ENCODE peak calls at places on chromosomes 12 and 14, in four cellular contexts. B, G, Y and Z are unnamed samples.

GRCh38 chr14:68970096-68970612 is 8.9 kb downstream of the ACTN1 start:
- DNase-seq in Y (no peak), G (no peak), B (no peak), Z (no peak)

GRCh38 chr14:94127330-94127729 is 2.1 kb downstream of the IFI27L2 start:
- DNase-seq in Y (no peak), B (no peak), G (no peak), Z (peak; percentile 2)

GRCh38 chr14:20631023-20631820 is 10.3 kb downstream of the OR6S1 start:
- DNase-seq in Y (no peak), G (peak; percentile 65), B (no peak), Z (no peak)

GRCh38 chr12:92624236-92624635 is 78.6 kb upstream of the PLEKHG7 start:
- DNase-seq in G (no peak), B (no peak), Y (no peak), Z (no peak)

GRCh38 chr14:79598339-79598738 is 613.0 kb downstream of the DIO2 start:
- DNase-seq in Y (no peak), G (no peak), B (no peak), Z (no peak)

GRCh38 chr12:6047249-6048227 is 76.9 kb downstream of the VWF start:
- DNase-seq in Y (no peak), G (no peak), B (no peak), Z (no peak)

GRCh38 chr14:79476133-79476532 is 735.2 kb downstream of the DIO2 start:
- DNase-seq in B (no peak), Y (no peak), G (no peak), Z (no peak)

GRCh38 chr12:97022831-97023230 is 115.8 kb downstream of the NEDD1 start:
- DNase-seq in Y (no peak), G (no peak), B (no peak), Z (no peak)

GRCh38 chr14:89673499-89674225 is 256.6 kb upstream of the FOXN3 start:
- DNase-seq in Y (no peak), G (no peak), B (no peak), Z (no peak)

GRCh38 chr14:97077253-97077653 is 280.1 kb downstream of the VRK1 start:
- DNase-seq in Y (peak; percentile 51), G (peak; percentile 70), B (peak; percentile 86), Z (peak; percentile 41)

GRCh38 chr12:69838086-69838440 is 13.0 kb downstream of the MYRFL start:
- DNase-seq in G (peak; percentile 8), B (no peak), Y (no peak), Z (no peak)

GRCh38 chr14:85531594-85532391 is 1.8 kb downstream of the FLRT2 start:
- DNase-seq in G (peak; percentile 69), B (peak; percentile 94), Y (peak; percentile 36), Z (peak; percentile 65)

GRCh38 chr12:751192-751827 is 1.1 kb upstream of the WNK1 start:
- DNase-seq in B (peak; percentile 98), Y (peak; percentile 96), G (peak; percentile 93), Z (peak; percentile 88)
- TF ChIP-seq POLR2A in B (no peak), Y (no peak), G (peak; percentile 49), Z (no peak)

DNA sequence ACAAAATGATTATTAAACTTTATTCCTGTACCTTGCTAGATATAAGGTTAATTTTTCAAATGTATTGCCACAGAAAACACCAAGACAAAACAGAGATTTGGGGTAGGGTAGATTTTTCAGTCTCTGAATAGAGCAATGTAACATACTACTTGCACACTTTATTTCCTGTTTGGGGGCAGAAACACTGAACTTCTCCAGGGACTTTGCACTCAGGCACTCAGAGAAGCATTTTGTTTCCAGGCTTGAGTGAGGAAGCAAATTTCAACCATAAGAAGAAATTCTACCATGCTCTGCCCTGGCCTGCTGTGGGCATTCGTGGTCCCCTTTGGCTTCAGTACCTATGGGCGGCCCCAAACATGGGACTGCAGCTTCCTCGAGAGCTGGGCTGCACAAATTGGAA is 399.2 kb downstream of the DAD1 start:
- DNase-seq in B (no peak), Y (no peak), G (no peak), Z (no peak)
- TF ChIP-seq POLR2A in B (no peak), Y (no peak), G (no peak), Z (no peak)

DNA sequence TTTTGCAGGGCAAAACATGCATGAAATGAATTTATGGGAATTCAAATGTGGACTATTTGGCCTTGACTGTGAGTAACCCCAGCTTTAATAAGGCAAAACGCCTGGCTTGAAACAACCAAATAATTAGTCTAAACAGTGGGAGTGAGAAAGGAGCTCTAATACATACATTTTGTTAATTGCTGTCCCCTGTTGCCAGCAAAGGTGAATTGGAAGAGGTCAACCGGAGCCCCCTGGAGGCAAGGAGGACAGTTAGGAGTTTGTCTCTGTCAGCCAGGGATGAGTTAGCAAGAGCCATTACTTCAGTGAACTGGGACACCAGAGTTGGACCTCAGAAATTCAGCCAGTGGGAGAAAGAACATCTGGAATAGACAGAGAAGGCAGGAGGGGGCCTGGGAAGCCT is 17.4 kb downstream of the KRT76 start:
- DNase-seq in G (no peak), Y (no peak), B (no peak), Z (no peak)
- TF ChIP-seq POLR2A in G (no peak), Y (no peak), B (no peak), Z (no peak)

GRCh38 chr14:64476438-64476837 is 11.1 kb downstream of the AKAP5 start:
- DNase-seq in B (no peak), G (no peak), Y (no peak), Z (no peak)
- TF ChIP-seq POLR2A in B (no peak), G (no peak), Y (no peak), Z (no peak)

GRCh38 chr14:55115861-55116245 is 13.2 kb upstream of the LGALS3 start:
- DNase-seq in Y (no peak), G (no peak), B (no peak), Z (no peak)
- TF ChIP-seq POLR2A in Y (no peak), G (no peak), B (no peak), Z (no peak)

DNA sequence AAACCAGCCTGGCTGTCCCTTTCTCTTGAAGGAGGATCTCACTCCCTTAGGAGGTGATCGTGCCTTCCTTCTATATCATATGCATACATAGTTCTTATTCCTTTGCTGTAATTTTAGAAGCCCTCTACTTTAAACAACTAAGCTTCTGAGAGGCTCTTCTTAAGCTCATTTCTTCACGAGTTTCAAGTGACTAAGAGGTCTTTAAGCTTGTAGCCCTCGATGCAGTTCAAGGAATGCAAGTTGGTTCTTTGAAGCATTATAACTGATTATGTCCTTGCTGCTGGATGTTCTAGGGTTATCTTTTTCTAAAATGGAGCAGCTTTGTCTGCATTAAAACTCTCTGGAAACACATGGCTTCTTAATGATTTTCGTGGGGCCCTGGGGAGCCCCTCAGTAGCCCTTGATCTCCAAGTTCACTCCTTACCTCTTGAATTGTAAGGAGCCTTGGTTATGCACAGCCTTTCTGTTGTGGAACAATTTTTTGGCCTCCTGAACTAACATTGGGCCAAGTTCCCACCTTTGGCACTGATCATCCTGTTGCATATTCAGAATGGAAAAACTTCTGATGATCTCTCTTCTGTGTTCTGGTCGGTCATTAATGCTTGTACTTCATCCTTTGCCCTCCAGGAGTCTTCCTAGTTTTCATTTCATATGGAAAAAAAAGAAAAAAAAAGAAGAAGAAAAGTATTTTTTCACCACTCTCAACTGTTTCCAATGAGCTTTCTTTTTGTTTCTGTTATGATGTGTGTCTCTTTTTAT is 12.6 kb downstream of the RASSF8 start:
- DNase-seq in Y (no peak), G (no peak), B (no peak), Z (no peak)
- TF ChIP-seq POLR2A in Y (no peak), G (no peak), B (no peak), Z (no peak)

DNA sequence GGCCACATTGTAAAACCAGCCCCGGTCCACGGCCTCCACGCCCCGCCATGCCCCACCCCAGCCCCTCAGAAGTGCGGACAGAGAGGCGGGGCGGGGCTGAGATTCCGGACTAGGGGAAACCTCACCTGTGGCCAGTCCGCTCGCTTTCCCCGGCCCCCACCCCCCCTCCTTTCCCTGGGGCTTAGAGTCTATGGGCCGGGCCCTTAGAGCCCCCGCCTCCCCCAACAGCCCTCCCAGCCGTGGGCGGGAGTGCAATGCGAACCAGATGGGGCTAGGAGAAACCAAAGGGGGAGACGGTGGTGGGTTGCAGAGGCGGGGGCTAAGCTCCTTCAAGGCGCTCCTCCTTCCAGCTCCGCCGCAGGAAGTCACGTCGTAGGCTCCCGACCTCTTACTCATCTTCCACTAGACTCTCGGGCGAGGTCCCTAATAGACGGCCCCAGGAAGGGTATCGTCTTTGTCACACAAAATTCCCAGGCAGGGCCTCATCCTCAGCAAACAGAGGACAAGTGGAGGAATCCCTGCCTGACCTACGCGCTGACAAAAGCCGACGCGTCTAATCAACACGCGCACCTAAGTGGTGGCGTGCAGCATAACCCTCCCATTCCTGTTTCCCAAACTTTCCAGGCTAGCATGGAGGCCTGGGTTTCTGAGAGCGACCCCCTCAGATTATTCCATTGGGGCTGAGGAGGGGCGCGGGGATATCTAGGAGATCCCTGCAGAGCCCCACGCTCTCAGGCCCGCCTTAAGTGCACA is 1.0 kb upstream of the NAB2 start:
- DNase-seq in Y (peak; percentile 93), B (peak; percentile 97), G (peak; percentile 90), Z (peak; percentile 86)
- TF ChIP-seq POLR2A in Y (peak; percentile 71), B (peak; percentile 45), G (peak; percentile 15), Z (no peak)

GRCh38 chr14:54807428-54807827 is 95.2 kb downstream of the GCH1 start:
- DNase-seq in Y (no peak), G (no peak), B (no peak), Z (no peak)
- TF ChIP-seq POLR2A in Y (no peak), G (no peak), B (no peak), Z (no peak)

GRCh38 chr12:66131067-66131688 is 628 bp upstream of the LLPH start:
- DNase-seq in G (no peak), Y (no peak), B (no peak), Z (no peak)

GRCh38 chr12:66132408-66132807 is 1.9 kb upstream of the LLPH start:
- DNase-seq in Y (no peak), B (no peak), G (no peak), Z (no peak)

GRCh38 chr12:66129934-66130266 is 650 bp downstream of the LLPH start:
- DNase-seq in B (no peak), G (no peak), Y (no peak), Z (no peak)

GRCh38 chr12:66127695-66128094 is 2.9 kb downstream of the LLPH start:
- DNase-seq in Y (no peak), B (no peak), G (no peak), Z (no peak)

GRCh38 chr12:66130267-66131066 is at the start of gene LLPH:
- DNase-seq in G (peak; percentile 92), Y (peak; percentile 93), B (peak; percentile 97), Z (peak; percentile 72)
- TF ChIP-seq POLR2A in G (peak; percentile 82), Y (peak; percentile 59), B (peak; percentile 35), Z (no peak)

GRCh38 chr12:1594295-1595025 is at the start of gene FBXL14:
- DNase-seq in B (peak; percentile 97), G (peak; percentile 94), Y (peak; percentile 92), Z (peak; percentile 87)
- TF ChIP-seq POLR2A in B (no peak), G (peak; percentile 41), Y (no peak), Z (peak; percentile 47)